ENCODE peak calls at places on chromosomes 5 and 9, in four cellular contexts. D is H1, J is HepG2, M is GM12878. R is an unnamed sample.

GRCh38 chr5:60961685-60962084 is 16.7 kb downstream of the NDUFAF2 start:
- DNase-seq in M (no peak), J (no peak), D (no peak), R (no peak)

GRCh38 chr5:156641690-156642089 is 208.4 kb upstream of the PPP1R2B start:
- DNase-seq in M (no peak), J (no peak), D (no peak), R (no peak)

GRCh38 chr5:170006016-170006415 is 25.7 kb upstream of the INSYN2B start:
- DNase-seq in M (no peak), D (no peak), J (no peak), R (no peak)

GRCh38 chr9:136609838-136610311 is 52.8 kb upstream of the EGFL7 start:
- DNase-seq in J (no peak), M (no peak), D (no peak), R (no peak)

GRCh38 chr5:133916914-133917313 is 51.5 kb downstream of the C5orf15 start:
- DNase-seq in D (no peak), M (no peak), J (no peak), R (no peak)

GRCh38 chr5:104347119-104347708 is 784.6 kb upstream of the NUDT12 start:
- DNase-seq in M (no peak), J (no peak), D (no peak), R (no peak)

GRCh38 chr9:120475341-120475740 is 104.6 kb downstream of the CDK5RAP2 start:
- DNase-seq in D (no peak), M (no peak), J (no peak), R (no peak)

GRCh38 chr5:89083791-89084190 is 200.8 kb upstream of the MEF2C start:
- DNase-seq in D (no peak), M (no peak), J (no peak), R (no peak)

GRCh38 chr5:172775326-172776234 is 4.6 kb upstream of the DUSP1 start:
- DNase-seq in D (no peak), J (peak; percentile 95), M (no peak), R (no peak)

GRCh38 chr5:179436321-179437122 is 91.3 kb upstream of the ADAMTS2 start:
- DNase-seq in J (no peak), D (no peak), M (no peak), R (no peak)

GRCh38 chr5:1105350-1106265 is 6.3 kb downstream of the SLC12A7 start:
- DNase-seq in M (no peak), D (no peak), J (peak; percentile 93), R (no peak)

GRCh38 chr5:147576646-147577535 is 67.0 kb upstream of the DPYSL3 start:
- DNase-seq in J (no peak), M (no peak), D (peak; percentile 91), R (no peak)

GRCh38 chr9:93620041-93620506 is 43.7 kb downstream of the PHF2 start:
- DNase-seq in J (peak; percentile 9), D (no peak), M (no peak), R (peak; percentile 38)

GRCh38 chr5:106258591-106259125 is 1412.1 kb downstream of the EFNA5 start:
- DNase-seq in J (no peak), D (no peak), M (no peak), R (no peak)

GRCh38 chr5:171975877-171976667 is 30.4 kb downstream of the FBXW11 start:
- DNase-seq in M (no peak), D (no peak), J (no peak), R (no peak)

GRCh38 chr9:65410926-65411325 is 125.9 kb upstream of the FOXD4L5 start:
- DNase-seq in J (no peak), M (no peak), D (no peak), R (no peak)

GRCh38 chr5:168740821-168741213 is 161.6 kb upstream of the PANK3 start:
- DNase-seq in J (no peak), M (no peak), D (no peak), R (no peak)

GRCh38 chr5:69024241-69024651 is 69.6 kb upstream of the SLC30A5 start:
- DNase-seq in D (peak; percentile 51), M (no peak), J (peak; percentile 58), R (peak; percentile 38)

GRCh38 chr5:94613583-94613982 is 4.8 kb downstream of the KIAA0825 start:
- DNase-seq in M (no peak), J (peak; percentile 45), D (no peak), R (no peak)

GRCh38 chr5:14410068-14410941 is 171.3 kb upstream of the OTULINL start:
- DNase-seq in J (no peak), M (no peak), D (no peak), R (no peak)

GRCh38 chr9:108093773-108094675 is 604.5 kb upstream of the KLF4 start:
- DNase-seq in J (peak; percentile 10), M (no peak), D (no peak), R (no peak)

GRCh38 chr5:36079200-36079761 is 12.6 kb upstream of the UGT3A2 start:
- DNase-seq in J (peak; percentile 55), D (peak; percentile 62), M (peak; percentile 11), R (no peak)

GRCh38 chr9:135098400-135099105 is 11.1 kb downstream of the OLFM1 start:
- DNase-seq in M (no peak), D (peak; percentile 84), J (no peak), R (no peak)

GRCh38 chr5:79191457-79191856 is 44.5 kb upstream of the JMY start:
- DNase-seq in M (no peak), J (no peak), D (no peak), R (no peak)

GRCh38 chr9:95143591-95144561 is 173.6 kb downstream of the FANCC start:
- DNase-seq in J (peak; percentile 62), M (no peak), D (no peak), R (no peak)

GRCh38 chr9:127537014-127537413 is 75.1 kb upstream of the STXBP1 start:
- DNase-seq in J (no peak), M (no peak), D (no peak), R (no peak)

GRCh38 chr5:174531782-174532191 is 192.6 kb upstream of the MSX2 start:
- DNase-seq in M (no peak), D (no peak), J (no peak), R (no peak)

GRCh38 chr5:37724395-37725125 is 115.3 kb downstream of the GDNF start:
- DNase-seq in D (no peak), J (no peak), M (no peak), R (no peak)

GRCh38 chr9:4959028-4959427 is 26.0 kb upstream of the JAK2 start:
- DNase-seq in M (no peak), D (no peak), J (no peak), R (no peak)

GRCh38 chr5:180869587-180869986 is 8.5 kb upstream of the ZFP62 start:
- DNase-seq in J (no peak), M (no peak), D (no peak), R (no peak)

GRCh38 chr5:141369994-141370848 is at the start of gene PCDHGB3:
- DNase-seq in M (no peak), J (no peak), D (no peak), R (no peak)

GRCh38 chr5:102107865-102108264 is 188.2 kb downstream of the SLCO4C1 start:
- DNase-seq in M (no peak), J (no peak), D (no peak), R (no peak)

GRCh38 chr5:142364251-142365145 is 39.7 kb upstream of the SPRY4 start:
- DNase-seq in D (no peak), M (no peak), J (no peak), R (no peak)

GRCh38 chr9:122374885-122375420 is 4.1 kb downstream of the PTGS1 start:
- DNase-seq in J (no peak), M (no peak), D (no peak), R (no peak)

GRCh38 chr5:176450077-176450476 is 1.9 kb downstream of the FAF2 start:
- DNase-seq in J (no peak), M (no peak), D (no peak), R (no peak)

GRCh38 chr5:150510460-150511263 is 2.7 kb downstream of the NDST1 start:
- DNase-seq in J (peak; percentile 92), M (no peak), D (no peak), R (no peak)

GRCh38 chr5:150511641-150512367 is 3.9 kb downstream of the NDST1 start:
- DNase-seq in J (no peak), D (no peak), M (no peak), R (no peak)

GRCh38 chr5:150513375-150514309 is 5.7 kb downstream of the NDST1 start:
- DNase-seq in J (no peak), M (no peak), D (no peak), R (no peak)

GRCh38 chr5:150509992-150510391 is 2.1 kb downstream of the NDST1 start:
- DNase-seq in J (no peak), M (no peak), D (no peak), R (no peak)

GRCh38 chr5:150512368-150512747 is 4.4 kb downstream of the NDST1 start:
- DNase-seq in D (no peak), M (no peak), J (no peak), R (no peak)
- TF ChIP-seq SUZ12 in D (no peak), M (no peak), J (no peak), R (no peak)

GRCh38 chr9:19551124-19551929 is 142.5 kb downstream of the ACER2 start:
- DNase-seq in D (peak; percentile 51), M (peak; percentile 7), J (peak; percentile 27), R (peak; percentile 25)
- TF ChIP-seq YY1 in D (no peak), M (no peak), J (no peak), R (no peak)

DNA sequence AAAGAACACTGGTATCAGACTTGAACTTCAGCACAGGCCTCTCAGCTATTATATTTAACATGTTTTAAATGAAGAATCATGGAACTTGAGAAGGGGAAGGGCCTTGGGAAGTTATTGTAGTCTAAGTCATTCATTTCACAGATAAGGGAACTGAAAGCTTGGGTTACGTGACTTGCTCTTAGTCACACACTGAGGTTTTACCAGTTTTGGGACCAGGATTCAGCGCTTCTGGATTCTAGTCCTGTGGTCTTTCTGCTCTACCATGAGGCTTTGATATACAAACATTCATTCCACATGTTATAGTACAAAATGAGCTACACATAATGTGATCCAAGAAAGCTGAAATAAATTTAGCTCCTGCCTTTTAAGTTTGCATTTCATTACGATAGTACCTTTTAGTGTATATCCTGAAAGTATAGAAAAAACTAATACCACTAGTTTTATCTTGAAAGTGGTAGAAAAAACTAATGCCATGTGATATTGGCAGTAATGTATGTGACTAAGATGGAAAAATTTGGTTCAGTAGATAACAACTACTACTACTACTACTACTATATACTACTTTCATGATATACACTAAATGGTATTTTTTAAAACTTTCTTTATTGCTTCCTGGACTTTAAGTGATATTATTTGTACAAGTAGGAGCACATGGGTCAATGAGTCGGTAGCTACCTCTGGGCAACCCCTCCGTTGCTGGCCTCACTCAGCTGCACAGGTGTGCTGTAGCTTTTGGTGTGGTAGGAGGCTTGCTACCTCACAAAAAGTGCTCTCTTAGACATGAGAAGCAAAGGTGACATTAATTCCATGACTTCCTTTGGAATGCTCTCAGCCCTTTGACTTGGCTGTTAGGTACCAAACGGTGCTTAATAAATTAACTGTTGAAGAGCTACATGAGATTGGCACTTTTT is 40.7 kb downstream of the F2RL2 start:
- DNase-seq in J (no peak), M (peak; percentile 79), D (no peak), R (no peak)
- TF ChIP-seq SUZ12 in J (no peak), M (no peak), D (no peak), R (no peak)

GRCh38 chr5:153372433-153373167 is 117.9 kb upstream of the GRIA1 start:
- DNase-seq in D (no peak), J (no peak), M (no peak), R (no peak)
- TF ChIP-seq YY1 in D (no peak), J (no peak), M (no peak), R (no peak)

GRCh38 chr5:114101153-114101552 is 260.7 kb upstream of the KCNN2 start:
- DNase-seq in J (peak; percentile 15), D (no peak), M (no peak), R (no peak)
- TF ChIP-seq SUZ12 in J (no peak), D (no peak), M (no peak), R (no peak)

GRCh38 chr5:127891942-127892341 is 188.8 kb downstream of the CCDC192 start:
- DNase-seq in J (no peak), D (no peak), M (no peak), R (no peak)
- TF ChIP-seq YY1 in J (no peak), D (no peak), M (no peak), R (no peak)